ENCODE peak calls at places on chromosome 17, in five cellular contexts. V is H1, H is spleen, C is right cardiac atrium, U is esophagus muscularis mucosa. G is an unnamed sample.

GRCh38 chr17:71237903-71238538 is 882.8 kb upstream of the SOX9 start:
- DNase-seq in V (no peak), H (no peak), C (no peak), U (no peak), G (no peak)

GRCh38 chr17:8227238-8227581 is 16.8 kb upstream of the AURKB start:
- DNase-seq in V (no peak), H (no peak), C (no peak), U (no peak), G (no peak)

GRCh38 chr17:14797801-14798200 is 467.3 kb downstream of the PMP22 start:
- DNase-seq in V (no peak), H (no peak), C (no peak), U (no peak), G (no peak)

GRCh38 chr17:57615836-57616235 is 129.3 kb downstream of the CCDC182 start:
- DNase-seq in V (no peak), H (no peak), C (no peak), U (no peak), G (no peak)

GRCh38 chr17:40063034-40063765 is 435 bp downstream of the THRA start:
- DNase-seq in V (no peak), H (peak), C (peak), U (peak), G (peak)

GRCh38 chr17:31919802-31920525 is 16.8 kb upstream of the SUZ12 start:
- DNase-seq in V (no peak), H (no peak), C (no peak), U (no peak), G (no peak)

GRCh38 chr17:53749178-53749577 is 73.5 kb upstream of the KIF2B start:
- DNase-seq in V (peak), H (no peak), C (no peak), U (no peak), G (no peak)

GRCh38 chr17:31390748-31391495 is 553 bp upstream of the RAB11FIP4 start:
- DNase-seq in V (no peak), H (peak), C (no peak), U (peak), G (no peak)

GRCh38 chr17:31595076-31595475 is 203.6 kb downstream of the RAB11FIP4 start:
- DNase-seq in V (no peak), H (peak), C (no peak), U (no peak), G (no peak)

GRCh38 chr17:13626703-13627102 is 25.0 kb upstream of the HS3ST3A1 start:
- DNase-seq in V (no peak), H (no peak), C (no peak), U (no peak), G (no peak)

GRCh38 chr17:31754239-31754945 is 104.7 kb downstream of the COPRS start:
- DNase-seq in V (no peak), H (no peak), C (no peak), U (no peak), G (no peak)

GRCh38 chr17:13114601-13115024 is 96.8 kb upstream of the ELAC2 start:
- DNase-seq in V (peak), H (no peak), C (peak), U (no peak), G (no peak)

GRCh38 chr17:6501359-6501758 is 55.0 kb downstream of the PITPNM3 start:
- DNase-seq in V (no peak), H (no peak), C (no peak), U (no peak), G (no peak)

GRCh38 chr17:67585077-67585602 is 132.6 kb upstream of the NOL11 start:
- DNase-seq in V (no peak), H (no peak), C (no peak), U (no peak), G (no peak)

GRCh38 chr17:35930211-35931065 is at the start of gene RDM1:
- DNase-seq in V (peak), H (peak), C (peak), U (no peak), G (peak)

GRCh38 chr17:9329251-9329921 is 246.2 kb downstream of the STX8 start:
- DNase-seq in V (no peak), H (no peak), C (no peak), U (no peak), G (no peak)

GRCh38 chr17:64061157-64061898 is 40.9 kb upstream of the ICAM2 start:
- DNase-seq in V (no peak), H (no peak), C (no peak), U (no peak), G (no peak)

GRCh38 chr17:7004398-7005253 is 7.8 kb upstream of the RNASEK start:
- DNase-seq in V (no peak), H (peak), C (no peak), U (no peak), G (no peak)

GRCh38 chr17:50206604-50207293 is 5.3 kb upstream of the COL1A1 start:
- DNase-seq in V (no peak), H (no peak), C (no peak), U (no peak), G (no peak)

GRCh38 chr17:67489273-67489672 is 112.2 kb downstream of the PITPNC1 start:
- DNase-seq in V (no peak), H (no peak), C (no peak), U (no peak), G (no peak)

GRCh38 chr17:81026266-81027036 is 8.5 kb upstream of the BAIAP2 start:
- DNase-seq in V (no peak), H (peak), C (no peak), U (no peak), G (peak)

GRCh38 chr17:80953471-80954315 is 37.9 kb upstream of the CHMP6 start:
- DNase-seq in V (no peak), H (peak), C (no peak), U (no peak), G (no peak)

GRCh38 chr17:27367121-27367981 is 73.4 kb downstream of the WSB1 start:
- DNase-seq in V (no peak), H (no peak), C (no peak), U (no peak), G (no peak)

GRCh38 chr17:41555105-41555887 is 16.6 kb downstream of the KRT9 start:
- DNase-seq in V (no peak), H (no peak), C (no peak), U (no peak), G (no peak)

GRCh38 chr17:50802609-50803571 is 32.5 kb upstream of the WFIKKN2 start:
- DNase-seq in V (no peak), H (no peak), C (no peak), U (no peak), G (no peak)

GRCh38 chr17:61532818-61533217 is 58.2 kb downstream of the NACA2 start:
- DNase-seq in V (no peak), H (no peak), C (no peak), U (no peak), G (no peak)

GRCh38 chr17:60827920-60828319 is 150.3 kb downstream of the BCAS3 start:
- DNase-seq in V (no peak), H (no peak), C (no peak), U (no peak), G (no peak)

GRCh38 chr17:6831662-6832263 is at the start of gene TEKT1:
- DNase-seq in V (peak), H (peak), C (peak), U (peak), G (peak)

DNA sequence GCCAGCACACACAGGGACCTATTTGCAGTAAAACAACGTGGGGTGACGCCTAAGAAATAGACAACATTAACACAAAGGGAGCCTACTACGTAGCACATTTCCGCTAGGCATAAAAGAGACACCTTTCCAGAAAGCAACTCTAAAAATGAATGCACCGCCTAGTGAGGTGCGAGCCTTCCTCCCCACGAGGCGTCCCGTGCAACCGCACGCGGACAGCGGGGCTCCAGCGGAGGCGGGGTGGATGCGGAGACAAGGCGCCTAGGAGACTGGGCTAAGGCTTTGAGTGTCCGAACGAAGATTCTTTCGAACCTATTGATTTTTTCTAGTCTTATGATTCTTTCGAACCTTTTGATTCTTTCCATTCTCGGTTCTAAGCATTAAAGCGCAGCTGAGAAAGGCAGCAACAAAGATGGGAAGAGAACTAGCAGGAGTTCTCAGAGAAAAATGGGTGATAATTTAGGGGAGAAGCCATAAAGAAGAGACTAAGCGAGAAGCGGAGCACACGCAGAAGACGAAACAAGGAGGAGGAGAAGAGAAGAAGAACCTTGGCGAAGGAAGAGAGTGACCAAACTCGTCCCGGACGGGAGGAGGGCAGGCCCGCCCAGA is 433 bp upstream of the CPD start:
- DNase-seq in V (no peak), H (peak), C (peak), U (no peak), G (peak)
- H3K27ac ChIP-seq in V (no peak), H (peak), C (no peak), U (peak), G (peak)

DNA sequence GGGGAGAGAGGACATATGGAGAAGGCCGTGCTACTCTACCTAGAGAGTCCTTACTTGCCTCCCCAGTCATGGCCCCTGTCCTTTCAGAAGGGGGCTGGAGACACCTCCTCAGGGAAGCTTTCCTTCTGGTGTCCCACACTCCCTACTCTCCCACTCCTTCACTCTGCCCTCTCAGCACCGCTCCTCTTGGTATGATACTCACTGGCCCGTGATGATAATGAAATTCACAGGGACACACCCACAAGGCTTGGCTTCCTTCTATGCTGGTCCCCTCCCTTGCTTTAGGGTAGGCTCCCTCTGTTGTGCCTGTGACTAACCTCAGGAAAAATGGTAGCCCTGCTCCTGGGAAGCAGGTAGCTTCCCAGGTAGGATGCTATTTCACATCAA is 4.2 kb upstream of the DHRS13 start:
- DNase-seq in V (no peak), H (no peak), C (no peak), U (no peak), G (no peak)
- H3K27ac ChIP-seq in V (no peak), H (no peak), C (no peak), U (peak), G (no peak)

DNA sequence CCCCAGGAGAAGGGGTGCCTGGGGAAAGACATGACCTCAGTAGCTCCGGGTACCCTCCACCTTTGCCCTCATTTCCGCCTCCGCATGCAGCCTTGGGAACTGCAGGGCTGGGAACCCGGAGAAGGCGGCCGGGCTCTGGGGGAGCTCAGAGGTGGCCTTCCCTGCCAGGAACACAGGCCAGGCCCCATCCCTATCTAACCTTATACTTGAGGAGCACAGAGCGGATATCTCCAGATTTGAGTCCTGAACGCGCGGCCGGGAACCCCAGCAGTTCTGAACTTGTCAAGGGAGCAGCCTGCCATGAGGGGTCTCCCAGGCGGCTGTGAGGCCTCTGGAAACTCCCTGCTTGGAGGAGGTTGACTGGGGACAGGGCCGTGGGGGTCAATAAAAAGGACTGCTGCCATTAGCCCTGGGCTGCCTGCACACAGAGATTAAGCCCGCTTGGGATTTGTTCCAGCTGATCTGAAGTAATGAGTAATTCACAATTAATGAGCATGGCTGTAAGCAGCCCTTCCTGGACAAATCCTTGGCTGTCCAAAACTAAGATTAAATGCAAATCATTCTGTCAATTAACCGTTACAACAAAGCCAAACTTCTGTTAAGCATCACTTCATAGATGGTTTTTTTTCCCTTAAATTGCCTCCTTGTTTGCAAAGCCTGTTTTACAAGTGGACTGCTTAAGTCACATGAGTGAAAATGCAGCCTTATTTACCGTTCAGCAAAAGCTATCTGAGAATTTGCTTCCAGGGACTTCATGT is 26.2 kb upstream of the METRNL start:
- DNase-seq in V (no peak), H (peak), C (peak), U (no peak), G (no peak)
- H3K27ac ChIP-seq in V (no peak), H (peak), C (peak), U (peak), G (peak)

GRCh38 chr17:55266958-55267688 is 2.4 kb downstream of the HLF start:
- DNase-seq in V (no peak), H (no peak), C (no peak), U (no peak), G (no peak)

GRCh38 chr17:55264640-55265298 is at the start of gene HLF:
- DNase-seq in V (peak), H (peak), C (peak), U (peak), G (peak)

GRCh38 chr17:55266051-55266957 is 1.5 kb downstream of the HLF start:
- DNase-seq in V (no peak), H (peak), C (no peak), U (no peak), G (no peak)

GRCh38 chr17:55264273-55264639 is 504 bp upstream of the HLF start:
- DNase-seq in V (no peak), H (peak), C (no peak), U (no peak), G (no peak)

DNA sequence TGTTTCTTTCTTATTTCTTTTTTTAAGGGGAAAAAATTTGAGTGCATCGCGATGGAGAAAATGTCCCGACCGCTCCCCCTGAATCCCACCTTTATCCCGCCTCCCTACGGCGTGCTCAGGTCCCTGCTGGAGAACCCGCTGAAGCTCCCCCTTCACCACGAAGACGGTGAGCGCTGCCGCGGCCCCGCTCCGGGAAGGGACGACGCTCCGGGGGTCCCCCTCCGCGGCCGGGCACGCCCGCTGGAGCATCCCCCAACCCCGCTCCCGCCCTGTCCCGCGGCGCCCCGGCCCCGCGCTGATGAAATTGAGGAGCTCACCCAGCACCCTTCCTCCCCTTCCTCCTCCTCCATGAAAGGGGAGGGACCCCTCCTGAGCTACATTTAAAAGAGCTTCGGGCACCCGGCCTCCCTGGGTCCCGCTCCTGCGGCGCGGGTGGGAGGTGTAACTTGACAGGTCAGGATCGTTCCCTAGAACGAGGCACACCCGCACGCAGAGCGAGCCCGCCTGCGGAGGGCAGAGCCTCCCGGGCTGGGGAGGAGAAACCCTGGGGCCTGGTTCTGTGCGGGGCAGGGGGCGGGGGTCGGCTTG is 768 bp downstream of the HLF start:
- DNase-seq in V (no peak), H (peak), C (peak), U (no peak), G (peak)
- H3K27ac ChIP-seq in V (no peak), H (peak), C (peak), U (peak), G (peak)

GRCh38 chr17:79950306-79950705 is 85.4 kb downstream of the TBC1D16 start:
- DNase-seq in V (no peak), H (no peak), C (no peak), U (no peak), G (no peak)
- H3K27ac ChIP-seq in V (peak), H (no peak), C (no peak), U (no peak), G (no peak)

DNA sequence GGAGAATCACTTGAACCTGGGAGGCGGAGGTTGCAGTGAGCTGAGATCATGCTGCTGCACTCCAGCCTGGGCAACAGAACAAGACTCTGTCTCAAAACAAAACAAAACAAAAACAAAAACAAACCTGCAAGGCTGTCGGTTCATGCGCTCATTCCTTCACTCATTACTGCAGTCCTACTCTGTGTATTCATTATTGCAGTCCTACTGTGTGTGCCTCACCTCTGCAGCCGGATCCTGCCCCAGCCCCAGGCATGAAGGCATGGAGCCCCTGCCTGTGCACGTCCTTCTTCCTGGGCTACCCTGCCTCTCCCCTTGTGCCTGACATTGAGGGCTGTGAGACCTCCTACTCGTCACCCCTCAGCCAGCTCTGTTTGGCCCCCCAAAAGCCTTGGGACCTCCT is 57.6 kb downstream of the TMEM235 start:
- DNase-seq in V (no peak), H (no peak), C (no peak), U (no peak), G (no peak)
- H3K27ac ChIP-seq in V (no peak), H (no peak), C (no peak), U (no peak), G (no peak)

GRCh38 chr17:47897561-47897960 is 1.5 kb downstream of the SP2 start:
- DNase-seq in V (no peak), H (no peak), C (no peak), U (no peak), G (no peak)
- H3K27ac ChIP-seq in V (no peak), H (no peak), C (peak), U (peak), G (peak)

DNA sequence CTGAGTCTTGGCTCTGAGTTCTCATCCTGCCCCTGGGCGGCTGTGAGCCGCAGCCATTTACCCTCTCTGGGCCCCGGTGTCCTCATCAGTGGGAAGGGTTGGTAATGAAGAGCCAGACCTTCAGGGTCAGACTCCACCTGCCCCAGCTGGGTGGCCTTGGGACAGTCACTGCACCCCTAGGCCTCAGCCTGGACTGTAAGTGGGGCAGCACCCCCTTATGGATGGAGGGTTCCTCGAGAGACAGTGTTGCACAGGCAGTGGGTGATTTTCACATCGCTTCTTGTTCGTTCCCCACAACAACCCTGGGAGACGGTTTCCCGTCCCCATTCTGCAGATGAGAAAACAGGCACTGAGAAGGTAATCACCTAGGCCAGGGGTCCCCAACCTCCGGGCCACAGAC is 60.5 kb downstream of the B9D1 start:
- DNase-seq in V (no peak), H (peak), C (no peak), U (no peak), G (no peak)
- H3K27ac ChIP-seq in V (no peak), H (no peak), C (peak), U (no peak), G (peak)

G was measured in left lung.